ENCODE peak calls at places on chromosomes 5 and 9, in five cellular contexts. One of them, this sample, is unnamed.

GRCh38 chr9:77224750-77225312 is 47.5 kb downstream of the VPS13A start:
- DNase-seq in AG10803: peak
- DNase-seq in stomach: no peak
- DNase-seq in kidney: no peak
- DNase-seq in left ventricle myocardium inferior: no peak
- DNase-seq in this sample: no peak

GRCh38 chr9:91784673-91785402 is 165.2 kb downstream of the ROR2 start:
- DNase-seq in stomach: no peak
- DNase-seq in left ventricle myocardium inferior: no peak
- DNase-seq in AG10803: no peak
- DNase-seq in kidney: no peak
- DNase-seq in this sample: no peak

GRCh38 chr9:126317513-126317912 is 9.1 kb upstream of the MVB12B start:
- DNase-seq in left ventricle myocardium inferior: no peak
- DNase-seq in kidney: no peak
- DNase-seq in stomach: no peak
- DNase-seq in AG10803: peak
- DNase-seq in this sample: no peak

GRCh38 chr9:127796225-127796813 is 6.4 kb upstream of the FPGS start:
- DNase-seq in stomach: peak
- DNase-seq in kidney: no peak
- DNase-seq in AG10803: peak
- DNase-seq in left ventricle myocardium inferior: no peak
- DNase-seq in this sample: no peak

GRCh38 chr9:23015557-23015956 is 568.9 kb downstream of the DMRTA1 start:
- DNase-seq in kidney: no peak
- DNase-seq in stomach: no peak
- DNase-seq in AG10803: no peak
- DNase-seq in left ventricle myocardium inferior: no peak
- DNase-seq in this sample: no peak

GRCh38 chr9:128523199-128523925 is 18.8 kb downstream of the GLE1 start:
- DNase-seq in AG10803: peak
- DNase-seq in stomach: no peak
- DNase-seq in left ventricle myocardium inferior: peak
- DNase-seq in kidney: peak
- DNase-seq in this sample: no peak

GRCh38 chr5:74640450-74641013 is at the start of gene ENC1:
- DNase-seq in stomach: peak
- DNase-seq in AG10803: peak
- DNase-seq in kidney: peak
- DNase-seq in left ventricle myocardium inferior: peak
- DNase-seq in this sample: peak

GRCh38 chr5:151338734-151339133 is 8.6 kb downstream of the SLC36A2 start:
- DNase-seq in stomach: no peak
- DNase-seq in AG10803: no peak
- DNase-seq in kidney: no peak
- DNase-seq in left ventricle myocardium inferior: no peak
- DNase-seq in this sample: no peak

GRCh38 chr9:14097215-14097614 is 216.7 kb downstream of the NFIB start:
- DNase-seq in kidney: no peak
- DNase-seq in AG10803: no peak
- DNase-seq in left ventricle myocardium inferior: no peak
- DNase-seq in stomach: no peak
- DNase-seq in this sample: no peak

GRCh38 chr5:115100556-115100955 is 69.2 kb downstream of the TRIM36 start:
- DNase-seq in stomach: no peak
- DNase-seq in left ventricle myocardium inferior: no peak
- DNase-seq in AG10803: peak
- DNase-seq in kidney: no peak
- DNase-seq in this sample: no peak

GRCh38 chr9:98175762-98176161 is 16.7 kb downstream of the CORO2A start:
- DNase-seq in stomach: no peak
- DNase-seq in left ventricle myocardium inferior: no peak
- DNase-seq in AG10803: no peak
- DNase-seq in kidney: peak
- DNase-seq in this sample: peak

GRCh38 chr5:32476891-32477290 is 32.4 kb upstream of the ZFR start:
- DNase-seq in kidney: no peak
- DNase-seq in stomach: no peak
- DNase-seq in left ventricle myocardium inferior: no peak
- DNase-seq in AG10803: no peak
- DNase-seq in this sample: no peak

GRCh38 chr9:131728961-131729360 is 10.9 kb downstream of the RAPGEF1 start:
- DNase-seq in stomach: no peak
- DNase-seq in left ventricle myocardium inferior: no peak
- DNase-seq in kidney: no peak
- DNase-seq in AG10803: no peak
- DNase-seq in this sample: no peak

GRCh38 chr5:133193794-133194193 is 142.0 kb downstream of the HSPA4 start:
- DNase-seq in AG10803: no peak
- DNase-seq in left ventricle myocardium inferior: no peak
- DNase-seq in stomach: no peak
- DNase-seq in kidney: no peak
- DNase-seq in this sample: no peak

GRCh38 chr5:58392491-58392890 is 67.4 kb downstream of the PLK2 start:
- DNase-seq in kidney: no peak
- DNase-seq in stomach: no peak
- DNase-seq in AG10803: no peak
- DNase-seq in left ventricle myocardium inferior: no peak
- DNase-seq in this sample: no peak

GRCh38 chr5:10503997-10504761 is 59.7 kb upstream of the ANKRD33B start:
- DNase-seq in AG10803: no peak
- DNase-seq in stomach: no peak
- DNase-seq in kidney: no peak
- DNase-seq in left ventricle myocardium inferior: no peak
- DNase-seq in this sample: no peak

GRCh38 chr5:63194126-63194525 is 615.5 kb downstream of the LRRC70 start:
- DNase-seq in kidney: no peak
- DNase-seq in stomach: no peak
- DNase-seq in left ventricle myocardium inferior: no peak
- DNase-seq in AG10803: no peak
- DNase-seq in this sample: no peak

GRCh38 chr9:116149844-116150243 is 3.7 kb upstream of the PAPPA start:
- DNase-seq in kidney: no peak
- DNase-seq in AG10803: no peak
- DNase-seq in stomach: peak
- DNase-seq in left ventricle myocardium inferior: no peak
- DNase-seq in this sample: no peak

GRCh38 chr5:146516151-146516475 is at the start of gene GPR151:
- DNase-seq in AG10803: peak
- DNase-seq in left ventricle myocardium inferior: no peak
- DNase-seq in stomach: no peak
- DNase-seq in kidney: no peak
- DNase-seq in this sample: no peak

GRCh38 chr5:132104561-132104960 is 31.0 kb downstream of the CSF2 start:
- DNase-seq in left ventricle myocardium inferior: no peak
- DNase-seq in kidney: no peak
- DNase-seq in AG10803: peak
- DNase-seq in stomach: no peak
- DNase-seq in this sample: no peak

GRCh38 chr9:120372040-120372439 is 207.9 kb downstream of the CDK5RAP2 start:
- DNase-seq in AG10803: no peak
- DNase-seq in stomach: no peak
- DNase-seq in left ventricle myocardium inferior: no peak
- DNase-seq in kidney: no peak
- DNase-seq in this sample: no peak

GRCh38 chr9:98401140-98402025 is 145.9 kb upstream of the TBC1D2 start:
- DNase-seq in AG10803: no peak
- DNase-seq in kidney: no peak
- DNase-seq in stomach: no peak
- DNase-seq in left ventricle myocardium inferior: no peak
- DNase-seq in this sample: no peak

GRCh38 chr9:127295005-127295404 is 30.4 kb downstream of the GARNL3 start:
- DNase-seq in stomach: no peak
- DNase-seq in left ventricle myocardium inferior: no peak
- DNase-seq in AG10803: no peak
- DNase-seq in kidney: no peak
- DNase-seq in this sample: no peak

GRCh38 chr9:109966643-109967368 is 186.8 kb downstream of the PALM2AKAP2 start:
- DNase-seq in kidney: no peak
- DNase-seq in left ventricle myocardium inferior: no peak
- DNase-seq in stomach: no peak
- DNase-seq in AG10803: no peak
- DNase-seq in this sample: no peak

GRCh38 chr5:138645778-138646575 is 70.8 kb upstream of the HSPA9 start:
- DNase-seq in AG10803: no peak
- DNase-seq in left ventricle myocardium inferior: no peak
- DNase-seq in stomach: no peak
- DNase-seq in kidney: peak
- DNase-seq in this sample: no peak

GRCh38 chr5:157222506-157223230 is 42.0 kb downstream of the ITK start:
- DNase-seq in kidney: no peak
- DNase-seq in left ventricle myocardium inferior: no peak
- DNase-seq in AG10803: peak
- DNase-seq in stomach: no peak
- DNase-seq in this sample: no peak

GRCh38 chr5:53557386-53557785 is 3.1 kb upstream of the NDUFS4 start:
- DNase-seq in stomach: no peak
- DNase-seq in kidney: no peak
- DNase-seq in AG10803: peak
- DNase-seq in left ventricle myocardium inferior: no peak
- DNase-seq in this sample: no peak

GRCh38 chr9:96150324-96151023 is 151.5 kb downstream of the HSD17B3 start:
- DNase-seq in stomach: peak
- DNase-seq in left ventricle myocardium inferior: no peak
- DNase-seq in AG10803: no peak
- DNase-seq in kidney: no peak
- DNase-seq in this sample: no peak

GRCh38 chr9:5587024-5587423 is 41.9 kb upstream of the RIC1 start:
- DNase-seq in kidney: no peak
- DNase-seq in stomach: no peak
- DNase-seq in left ventricle myocardium inferior: no peak
- DNase-seq in AG10803: peak
- DNase-seq in this sample: no peak

GRCh38 chr5:45252991-45253390 is 443.2 kb downstream of the HCN1 start:
- DNase-seq in kidney: no peak
- DNase-seq in stomach: no peak
- DNase-seq in AG10803: no peak
- DNase-seq in left ventricle myocardium inferior: no peak
- DNase-seq in this sample: no peak

GRCh38 chr5:124725040-124725434 is 21.4 kb downstream of the ZNF608 start:
- DNase-seq in AG10803: no peak
- DNase-seq in stomach: no peak
- DNase-seq in kidney: no peak
- DNase-seq in left ventricle myocardium inferior: no peak
- DNase-seq in this sample: no peak
- TF ChIP-seq CTCF in AG10803: no peak
- TF ChIP-seq CTCF in stomach: no peak
- TF ChIP-seq CTCF in kidney: no peak
- TF ChIP-seq CTCF in left ventricle myocardium inferior: no peak
- TF ChIP-seq CTCF in this sample: no peak

DNA sequence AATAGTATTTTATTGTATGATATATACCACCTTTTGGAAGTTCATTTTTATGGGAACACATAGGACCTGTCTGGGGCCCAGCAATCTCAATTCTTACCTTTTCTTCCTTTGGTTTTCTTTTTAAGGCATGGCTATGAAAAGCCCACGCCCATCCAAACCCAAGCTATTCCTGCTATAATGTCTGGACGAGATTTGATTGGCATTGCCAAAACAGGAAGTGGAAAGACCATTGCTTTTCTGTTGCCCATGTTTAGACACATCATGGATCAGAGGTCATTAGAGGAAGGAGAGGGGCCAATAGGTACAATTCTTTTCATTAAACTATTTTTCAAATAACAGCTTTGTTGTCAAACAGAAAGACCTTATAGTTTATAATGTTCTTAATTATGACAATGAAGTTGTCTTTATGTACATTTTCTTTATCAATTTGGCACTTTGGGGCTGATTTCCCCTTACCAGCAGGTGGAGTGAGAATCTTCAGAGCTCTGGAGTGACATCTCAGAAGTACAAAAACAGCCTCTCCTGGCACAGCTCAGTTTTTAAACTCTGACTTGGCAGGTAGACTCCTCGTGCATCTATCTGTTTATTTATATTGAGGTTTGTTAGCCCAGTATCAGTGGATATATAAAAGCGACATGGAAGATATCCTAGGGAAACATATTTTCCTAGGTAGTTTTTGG is 25.8 kb downstream of the DDX46 start:
- DNase-seq in kidney: no peak
- DNase-seq in left ventricle myocardium inferior: no peak
- DNase-seq in AG10803: no peak
- DNase-seq in stomach: no peak
- DNase-seq in this sample: peak
- TF ChIP-seq CTCF in kidney: no peak
- TF ChIP-seq CTCF in left ventricle myocardium inferior: no peak
- TF ChIP-seq CTCF in AG10803: peak
- TF ChIP-seq CTCF in stomach: no peak
- TF ChIP-seq CTCF in this sample: peak

GRCh38 chr9:36632892-36633291 is 60.2 kb downstream of the MELK start:
- DNase-seq in kidney: no peak
- DNase-seq in stomach: no peak
- DNase-seq in left ventricle myocardium inferior: no peak
- DNase-seq in AG10803: peak
- DNase-seq in this sample: peak

GRCh38 chr9:36642817-36643216 is 70.1 kb downstream of the MELK start:
- DNase-seq in stomach: no peak
- DNase-seq in left ventricle myocardium inferior: no peak
- DNase-seq in kidney: no peak
- DNase-seq in AG10803: no peak
- DNase-seq in this sample: no peak

GRCh38 chr9:36640982-36641381 is 68.3 kb downstream of the MELK start:
- DNase-seq in kidney: no peak
- DNase-seq in AG10803: no peak
- DNase-seq in stomach: no peak
- DNase-seq in left ventricle myocardium inferior: no peak
- DNase-seq in this sample: no peak

DNA sequence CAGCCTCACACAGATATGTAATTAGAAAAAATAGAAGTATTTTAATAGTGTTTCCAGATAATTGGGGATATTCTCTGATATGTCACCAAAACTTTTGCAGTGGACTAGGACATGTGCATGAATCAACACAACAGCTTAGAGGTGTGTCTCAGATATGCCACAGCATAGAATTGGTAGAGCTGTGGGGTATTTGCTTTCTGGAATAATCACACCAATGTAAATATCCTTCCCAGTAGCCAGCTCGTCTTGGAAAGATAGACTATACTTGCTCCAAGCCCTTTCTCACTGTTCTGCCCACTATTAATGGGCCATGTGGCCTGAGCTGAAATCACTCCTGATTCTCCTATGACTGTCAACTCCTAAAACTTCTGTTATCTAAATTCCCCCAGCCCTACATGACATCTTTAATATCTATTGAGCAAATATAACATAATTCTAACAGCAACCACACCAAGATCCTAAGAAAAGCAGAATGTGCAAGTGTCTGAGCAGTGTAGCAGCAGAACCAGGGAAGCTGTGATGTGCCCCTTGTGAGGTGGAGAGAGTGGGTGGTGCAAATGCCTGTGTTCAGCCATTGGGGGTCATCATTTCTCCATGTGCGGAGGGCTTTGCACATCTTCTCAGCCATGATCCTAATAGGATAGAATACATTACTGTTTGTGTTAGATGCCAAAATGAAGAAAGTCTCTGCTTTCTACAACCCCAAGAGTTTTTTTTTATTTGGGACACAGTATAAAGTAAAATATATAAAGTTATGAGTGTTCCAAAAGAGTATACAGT is 65.0 kb downstream of the MELK start:
- DNase-seq in left ventricle myocardium inferior: no peak
- DNase-seq in stomach: no peak
- DNase-seq in kidney: no peak
- DNase-seq in AG10803: no peak
- DNase-seq in this sample: no peak
- TF ChIP-seq CTCF in left ventricle myocardium inferior: no peak
- TF ChIP-seq CTCF in stomach: no peak
- TF ChIP-seq CTCF in kidney: no peak
- TF ChIP-seq CTCF in AG10803: no peak
- TF ChIP-seq CTCF in this sample: peak

GRCh38 chr9:38620483-38621433 is at the start of gene ANKRD18A:
- DNase-seq in stomach: peak
- DNase-seq in AG10803: peak
- DNase-seq in kidney: peak
- DNase-seq in left ventricle myocardium inferior: peak
- DNase-seq in this sample: peak
- TF ChIP-seq CTCF in stomach: peak
- TF ChIP-seq CTCF in AG10803: peak
- TF ChIP-seq CTCF in kidney: peak
- TF ChIP-seq CTCF in left ventricle myocardium inferior: peak
- TF ChIP-seq CTCF in this sample: peak

This sample was measured in LNCaP clone FGC.